ENCODE peak calls at places on chromosomes 1 and 21, in five cellular contexts. W is foreskin melanocyte, X is IMR-90, D is Daoy, G is choroid plexus epithelial cell. Z is an unnamed sample.

GRCh38 chr1:56688522-56689026 is 43.5 kb downstream of the PRKAA2 start:
- DNase-seq in W (no peak), X (peak; percentile 84), D (peak; percentile 87), G (peak; percentile 65), Z (peak; percentile 16)

GRCh38 chr1:116033322-116033721 is 57.0 kb downstream of the SLC22A15 start:
- DNase-seq in W (no peak), X (no peak), D (no peak), G (no peak), Z (no peak)

GRCh38 chr1:41775961-41776585 is 142.6 kb downstream of the HIVEP3 start:
- DNase-seq in W (no peak), X (no peak), D (no peak), G (no peak), Z (no peak)

GRCh38 chr1:23283660-23284602 is 60.2 kb downstream of the HNRNPR start:
- DNase-seq in W (no peak), X (peak; percentile 67), D (peak; percentile 12), G (peak; percentile 43), Z (no peak)

GRCh38 chr1:233020441-233020840 is 70.0 kb downstream of the NTPCR start:
- DNase-seq in W (no peak), X (peak; percentile 8), D (no peak), G (peak; percentile 34), Z (no peak)

GRCh38 chr1:200631375-200631774 is 10.8 kb upstream of the KIF14 start:
- DNase-seq in W (no peak), X (no peak), D (no peak), G (no peak), Z (no peak)

GRCh38 chr1:11238311-11238710 is 24.0 kb downstream of the MTOR start:
- DNase-seq in W (no peak), X (no peak), D (no peak), G (no peak), Z (no peak)

GRCh38 chr1:17293681-17294415 is 14.1 kb upstream of the PADI4 start:
- DNase-seq in W (peak; percentile 73), X (no peak), D (no peak), G (no peak), Z (no peak)

GRCh38 chr1:103341377-103341880 is 184.1 kb upstream of the RNPC3 start:
- DNase-seq in W (peak; percentile 85), X (no peak), D (no peak), G (peak; percentile 17), Z (no peak)

GRCh38 chr1:187038789-187039188 is 210.0 kb downstream of the PLA2G4A start:
- DNase-seq in W (no peak), X (peak; percentile 61), D (peak; percentile 27), G (peak; percentile 63), Z (no peak)

GRCh38 chr1:6850537-6850936 is 65.3 kb downstream of the CAMTA1 start:
- DNase-seq in W (no peak), X (no peak), D (no peak), G (no peak), Z (no peak)

GRCh38 chr1:115811140-115811828 is 29.6 kb downstream of the NHLH2 start:
- DNase-seq in W (no peak), X (no peak), D (no peak), G (no peak), Z (no peak)

GRCh38 chr1:44246806-44247205 is 33.5 kb downstream of the DMAP1 start:
- DNase-seq in W (no peak), X (no peak), D (no peak), G (no peak), Z (no peak)

GRCh38 chr21:17527240-17527639 is 14.4 kb downstream of the CXADR start:
- DNase-seq in W (no peak), X (peak; percentile 41), D (peak; percentile 66), G (peak; percentile 83), Z (no peak)

GRCh38 chr1:43932786-43933385 is 715 bp upstream of the ARTN start:
- DNase-seq in W (no peak), X (peak; percentile 74), D (peak; percentile 68), G (peak; percentile 43), Z (no peak)

GRCh38 chr1:98706173-98706848 is 44.8 kb downstream of the SNX7 start:
- DNase-seq in W (no peak), X (peak; percentile 80), D (no peak), G (peak; percentile 5), Z (no peak)

GRCh38 chr1:203325004-203325417 is 19.7 kb downstream of the BTG2 start:
- DNase-seq in W (no peak), X (no peak), D (peak; percentile 53), G (no peak), Z (peak; percentile 85)

GRCh38 chr1:205576011-205576410 is 55.8 kb downstream of the ELK4 start:
- DNase-seq in W (no peak), X (no peak), D (peak; percentile 63), G (no peak), Z (no peak)

GRCh38 chr21:38136201-38136600 is 120.6 kb upstream of the KCNJ15 start:
- DNase-seq in W (no peak), X (peak; percentile 6), D (no peak), G (peak; percentile 39), Z (no peak)

GRCh38 chr1:103937763-103938357 is 188.2 kb downstream of the AMY1C start:
- DNase-seq in W (no peak), X (no peak), D (no peak), G (no peak), Z (peak; percentile 17)

GRCh38 chr1:95007687-95008086 is 65.1 kb downstream of the ALG14 start:
- DNase-seq in W (no peak), X (no peak), D (no peak), G (no peak), Z (no peak)

GRCh38 chr1:203289281-203289981 is 15.9 kb upstream of the BTG2 start:
- DNase-seq in W (no peak), X (no peak), D (peak; percentile 59), G (no peak), Z (peak; percentile 87)

GRCh38 chr1:39425151-39425550 is 66.3 kb upstream of the BMP8A start:
- DNase-seq in W (no peak), X (no peak), D (no peak), G (no peak), Z (no peak)

GRCh38 chr1:162987866-162988265 is 81.3 kb upstream of the RGS4 start:
- DNase-seq in W (no peak), X (peak; percentile 86), D (peak; percentile 83), G (peak; percentile 39), Z (no peak)

GRCh38 chr1:43978551-43979260 is at the start of gene B4GALT2:
- DNase-seq in W (no peak), X (no peak), D (peak; percentile 68), G (no peak), Z (peak; percentile 82)

GRCh38 chr1:15139654-15140350 is 13.7 kb upstream of the TMEM51 start:
- DNase-seq in W (no peak), X (peak; percentile 6), D (peak; percentile 73), G (no peak), Z (no peak)

Z was measured in GM10248.